ENCODE peak calls at places on chromosomes 7 and 10, in seven cellular contexts. B is A549; K is effector memory CD4-positive, alpha-beta T cell; S is transverse colon; Q is T-cell; H is glutamatergic neuron; G is Calu3. J is an unnamed sample.

GRCh38 chr10:67438605-67439258 is 257.3 kb downstream of the CTNNA3 start:
- DNase-seq in K (no peak), S (no peak), G (no peak), Q (no peak), H (no peak), B (peak), J (no peak)

GRCh38 chr7:30163231-30163894 is 28.6 kb downstream of the MTURN start:
- DNase-seq in G (no peak), H (no peak), S (no peak), K (no peak), B (no peak), Q (peak), J (no peak)

GRCh38 chr10:1294748-1295147 is 238.6 kb downstream of the WDR37 start:
- DNase-seq in K (no peak), Q (no peak), B (no peak), H (no peak), G (no peak), S (no peak), J (no peak)

GRCh38 chr10:46092523-46093195 is 46.6 kb upstream of the MSMB start:
- DNase-seq in B (no peak), H (no peak), S (no peak), K (peak), G (no peak), Q (peak), J (no peak)

GRCh38 chr7:120996333-120996982 is 7.9 kb downstream of the CPED1 start:
- DNase-seq in B (no peak), G (peak), K (peak), Q (peak), H (no peak), S (peak), J (peak)

GRCh38 chr10:3500408-3500856 is 284.6 kb downstream of the KLF6 start:
- DNase-seq in K (no peak), H (peak), Q (no peak), S (peak), G (peak), B (peak), J (peak)

GRCh38 chr10:86387221-86387794 is 20.7 kb upstream of the GRID1 start:
- DNase-seq in S (no peak), Q (no peak), B (no peak), H (no peak), G (no peak), K (no peak), J (no peak)

GRCh38 chr7:6425948-6426347 is 21.8 kb downstream of the DAGLB start:
- DNase-seq in H (no peak), G (no peak), Q (no peak), B (no peak), S (no peak), K (no peak), J (no peak)

GRCh38 chr7:36966636-36967035 is 242.3 kb upstream of the AOAH start:
- DNase-seq in Q (no peak), B (no peak), S (no peak), G (no peak), H (no peak), K (no peak), J (no peak)

GRCh38 chr10:99920486-99920885 is 89.3 kb downstream of the DNMBP start:
- DNase-seq in Q (no peak), B (no peak), H (no peak), S (peak), G (no peak), K (no peak), J (peak)

GRCh38 chr10:74977913-74978847 is 133.3 kb upstream of the SAMD8 start:
- DNase-seq in G (no peak), K (peak), H (no peak), S (no peak), Q (peak), B (no peak), J (no peak)

GRCh38 chr10:61836233-61836887 is 65.1 kb upstream of the ARID5B start:
- DNase-seq in K (no peak), B (no peak), Q (no peak), G (no peak), S (no peak), H (no peak), J (no peak)

GRCh38 chr10:94349327-94349726 is 13.4 kb downstream of the NOC3L start:
- DNase-seq in H (no peak), G (no peak), S (no peak), K (no peak), Q (no peak), B (peak), J (no peak)

GRCh38 chr10:77497748-77498147 is 139.9 kb downstream of the KCNMA1 start:
- DNase-seq in K (no peak), G (no peak), H (no peak), S (no peak), Q (no peak), B (no peak), J (no peak)

GRCh38 chr7:103810112-103810744 is 179.2 kb downstream of the RELN start:
- DNase-seq in G (peak), B (peak), Q (no peak), H (no peak), S (no peak), K (no peak), J (no peak)

GRCh38 chr7:47104206-47104549 is 477.7 kb downstream of the TNS3 start:
- DNase-seq in H (no peak), G (no peak), Q (no peak), B (peak), K (no peak), S (no peak), J (no peak)

GRCh38 chr10:10223129-10223528 is 794.5 kb upstream of the CELF2 start:
- DNase-seq in H (no peak), G (no peak), B (no peak), K (no peak), S (no peak), Q (no peak), J (no peak)

GRCh38 chr7:97401398-97401797 is 283.9 kb downstream of the SDHAF3 start:
- DNase-seq in S (no peak), H (no peak), B (no peak), K (no peak), G (no peak), Q (no peak), J (no peak)

GRCh38 chr10:62047960-62048383 is 146.5 kb downstream of the ARID5B start:
- DNase-seq in G (no peak), Q (no peak), S (peak), B (no peak), K (no peak), H (no peak), J (no peak)

GRCh38 chr10:15427836-15428414 is 56.8 kb upstream of the FAM171A1 start:
- DNase-seq in Q (no peak), S (no peak), G (no peak), B (peak), K (no peak), H (no peak), J (no peak)

GRCh38 chr7:7650682-7651206 is 10.2 kb downstream of the UMAD1 start:
- DNase-seq in K (no peak), B (no peak), S (no peak), G (no peak), H (no peak), Q (no peak), J (no peak)

GRCh38 chr7:110017405-110017804 is 1073.5 kb upstream of the LRRN3 start:
- DNase-seq in G (no peak), S (no peak), H (no peak), K (no peak), Q (no peak), B (no peak), J (no peak)